ENCODE peak calls at places on chromosomes 11 and 22, in four cellular contexts. S is HepG2, P is GM12878, E is K562. G is an unnamed sample.

GRCh38 chr22:19731361-19731725 is 8.0 kb downstream of the GP1BB start:
- ATAC-seq in S (no peak), P (no peak), E (no peak), G (no peak)

GRCh38 chr22:37300551-37301017 is 18.3 kb downstream of the CYTH4 start:
- ATAC-seq in S (no peak), P (no peak), E (no peak), G (peak; percentile 43)

GRCh38 chr22:50444663-50445062 is 30.2 kb downstream of the SBF1 start:
- ATAC-seq in S (no peak), P (no peak), E (no peak), G (peak; percentile 34)

GRCh38 chr22:32165692-32166091 is 6.6 kb upstream of the C22orf42 start:
- ATAC-seq in S (no peak), P (no peak), E (no peak), G (no peak)

GRCh38 chr11:8017894-8018741 is 31.0 kb downstream of the EIF3F start:
- ATAC-seq in S (no peak), P (no peak), E (no peak), G (peak; percentile 52)

GRCh38 chr11:61445535-61445934 is 15.6 kb downstream of the SDHAF2 start:
- ATAC-seq in S (no peak), P (no peak), E (no peak), G (no peak)

GRCh38 chr11:80096736-80097135 is 655.9 kb upstream of the TENM4 start:
- ATAC-seq in S (no peak), P (no peak), E (no peak), G (no peak)

GRCh38 chr11:115244314-115244713 is 259.9 kb downstream of the CADM1 start:
- ATAC-seq in S (no peak), P (no peak), E (no peak), G (no peak)

GRCh38 chr11:125464266-125464662 is 31.8 kb downstream of the FEZ1 start:
- ATAC-seq in S (no peak), P (no peak), E (peak; percentile 33), G (no peak)

DNA sequence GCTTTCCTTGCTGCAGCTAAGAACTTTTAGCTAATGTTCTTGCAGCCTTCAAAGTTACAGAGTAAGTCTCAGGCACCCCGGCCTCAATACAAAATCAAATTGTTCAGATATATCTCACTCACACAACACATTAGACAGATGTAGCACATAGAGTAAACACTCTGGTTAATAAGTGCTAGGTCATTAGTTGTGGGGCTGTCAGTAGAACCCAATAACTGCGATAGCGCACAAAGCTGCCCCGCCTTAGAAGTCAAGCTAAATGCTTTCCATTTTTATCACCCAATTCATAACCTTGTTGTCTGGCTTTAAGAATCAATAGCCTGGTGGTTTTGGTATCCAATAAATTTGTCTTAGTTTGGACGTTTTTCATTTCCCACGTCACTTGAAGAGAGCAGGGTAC is 139.5 kb downstream of the LARGE1 start:
- ATAC-seq in S (no peak), P (no peak), E (no peak), G (no peak)
- TF ChIP-seq EP300 in S (no peak), P (no peak), E (no peak), G (no peak)

GRCh38 chr11:128759168-128759567 is 65.3 kb downstream of the FLI1 start:
- ATAC-seq in S (no peak), P (no peak), E (no peak), G (no peak)

GRCh38 chr11:128761339-128761738 is 67.5 kb downstream of the FLI1 start:
- ATAC-seq in S (no peak), P (no peak), E (no peak), G (no peak)

GRCh38 chr11:128757235-128757711 is 63.4 kb downstream of the FLI1 start:
- ATAC-seq in S (no peak), P (peak; percentile 89), E (peak; percentile 78), G (peak; percentile 38)

GRCh38 chr11:128757886-128758612 is 64.2 kb downstream of the FLI1 start:
- ATAC-seq in S (no peak), P (peak; percentile 90), E (no peak), G (no peak)

DNA sequence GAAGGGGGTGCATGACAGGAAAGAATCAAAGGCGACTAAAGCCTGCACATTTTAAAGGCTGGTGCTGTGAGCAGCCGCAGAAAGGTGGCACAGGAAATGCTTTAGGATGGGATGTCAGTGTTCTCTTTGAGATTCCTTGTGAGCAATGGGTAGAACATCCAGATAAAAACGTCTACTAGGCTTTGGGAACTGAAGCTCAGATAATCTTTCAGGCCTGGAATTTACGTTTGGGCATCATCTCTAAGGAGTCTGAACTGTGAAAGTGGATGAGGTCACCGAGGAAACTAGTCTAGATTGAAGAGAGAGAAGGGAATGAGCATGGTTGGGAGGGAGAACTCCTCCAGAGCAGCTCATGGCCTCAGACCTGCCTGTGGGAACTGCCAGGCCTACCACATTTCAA is 65.7 kb downstream of the FLI1 start:
- ATAC-seq in S (no peak), P (no peak), E (no peak), G (no peak)
- TF ChIP-seq POLR2A in S (no peak), P (no peak), E (no peak), G (no peak)

GRCh38 chr11:22671751-22672150 is 5.3 kb downstream of the GAS2 start:
- ATAC-seq in S (no peak), P (no peak), E (no peak), G (no peak)
- H3K27me3 ChIP-seq in S (no peaks in the 10 kb centered on the region), P (no peaks in the 10 kb centered on the region), E (no peaks in the 10 kb centered on the region), G (peaks cover 28% of the 10 kb centered on the region)

GRCh38 chr11:48025293-48025982 is 45.1 kb downstream of the PTPRJ start:
- ATAC-seq in S (peak; percentile 36), P (no peak), E (no peak), G (no peak)

GRCh38 chr11:48024635-48025071 is 44.3 kb downstream of the PTPRJ start:
- ATAC-seq in S (no peak), P (no peak), E (no peak), G (no peak)

GRCh38 chr11:48022445-48022844 is 42.1 kb downstream of the PTPRJ start:
- ATAC-seq in S (no peak), P (no peak), E (no peak), G (no peak)

GRCh38 chr11:48028909-48029685 is 48.7 kb downstream of the PTPRJ start:
- ATAC-seq in S (no peak), P (no peak), E (no peak), G (no peak)

DNA sequence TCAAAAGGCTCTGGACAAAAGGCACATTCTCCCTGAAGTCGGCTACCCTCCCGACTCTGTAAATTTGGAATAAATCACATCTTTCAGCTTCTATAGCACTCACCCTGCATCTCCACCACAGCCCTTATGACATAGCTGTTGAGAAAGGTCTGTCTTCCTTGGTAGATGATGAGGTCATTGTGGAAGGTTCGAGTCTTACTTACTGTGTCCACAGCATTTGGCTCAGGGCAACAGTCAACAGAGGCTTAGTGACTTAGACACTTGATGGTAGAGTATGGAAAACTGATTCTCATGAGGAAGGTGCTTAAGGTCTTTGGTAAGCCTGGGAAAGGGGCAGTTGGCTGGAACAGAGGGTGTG is 45.6 kb downstream of the PTPRJ start:
- ATAC-seq in S (no peak), P (no peak), E (peak; percentile 48), G (no peak)
- TF ChIP-seq EP300 in S (no peak), P (no peak), E (no peak), G (no peak)

GRCh38 chr11:62602141-62603071 is 741 bp upstream of the MTA2 start:
- ATAC-seq in S (peak; percentile 1), P (no peak), E (peak; percentile 31), G (peak; percentile 67)

GRCh38 chr11:62600367-62601113 is 1.1 kb downstream of the MTA2 start:
- ATAC-seq in S (no peak), P (peak; percentile 2), E (peak; percentile 2), G (no peak)

GRCh38 chr11:62603072-62603408 is 1.4 kb upstream of the MTA2 start:
- ATAC-seq in S (no peak), P (no peak), E (no peak), G (no peak)

GRCh38 chr11:62601114-62601363 is 626 bp downstream of the MTA2 start:
- ATAC-seq in S (peak; percentile 39), P (peak; percentile 18), E (no peak), G (peak; percentile 14)

GRCh38 chr11:62601364-62602140 is at the start of gene MTA2:
- ATAC-seq in S (peak; percentile 93), P (peak; percentile 92), E (peak; percentile 94), G (peak; percentile 85)
- TF ChIP-seq POLR2A in S (no peak), P (peak; percentile 85), E (peak; percentile 81), G (peak; percentile 65)

GRCh38 chr11:123580137-123580536 is 74.3 kb downstream of the SCN3B start:
- ATAC-seq in S (no peak), P (no peak), E (no peak), G (no peak)

GRCh38 chr11:123584186-123584585 is 70.2 kb downstream of the SCN3B start:
- ATAC-seq in S (no peak), P (no peak), E (no peak), G (no peak)

GRCh38 chr11:123582992-123583504 is 71.4 kb downstream of the SCN3B start:
- ATAC-seq in S (no peak), P (no peak), E (no peak), G (no peak)

GRCh38 chr11:123580557-123581275 is 73.7 kb downstream of the SCN3B start:
- ATAC-seq in S (peak; percentile 90), P (peak; percentile 93), E (peak; percentile 94), G (peak; percentile 41)

GRCh38 chr11:123581651-123582399 is 72.6 kb downstream of the SCN3B start:
- ATAC-seq in S (no peak), P (no peak), E (no peak), G (no peak)
- H3K27me3 ChIP-seq in S (peaks cover 16% of the 10 kb centered on the region), P (no peaks in the 10 kb centered on the region), E (no peaks in the 10 kb centered on the region), G (peaks cover 39% of the 10 kb centered on the region)

G was measured in gastroesophageal sphincter.